ENCODE peak calls at places on chromosomes 2 and 18, in ten cellular contexts. X is GM23248; Y is uterus; U is stomach; G is colonic mucosa; O is fibroblast of lung; Q is mammary epithelial cell; A is CD8-positive, alpha-beta T cell; B is A549; H is iPS DF 6.9. V is an unnamed sample.

GRCh38 chr18:80154293-80154692 is 45.2 kb downstream of the ADNP2 start:
- DNase-seq in X (peak; percentile 56), Y (no peak), U (no peak), G (no peak), O (peak; percentile 36), Q (no peak), A (peak; percentile 30), B (peak; percentile 24), H (peak; percentile 11), V (no peak)

GRCh38 chr18:67359868-67360838 is 156.4 kb downstream of the DSEL start:
- DNase-seq in X (peak; percentile 97), Y (peak; percentile 65), U (no peak), G (no peak), O (peak; percentile 92), Q (peak; percentile 92), A (no peak), B (peak; percentile 36), H (no peak), V (peak; percentile 93)

GRCh38 chr2:66930499-66931165 is 466.5 kb upstream of the ETAA1 start:
- DNase-seq in X (peak; percentile 7), Y (no peak), U (no peak), G (no peak), O (no peak), Q (no peak), A (no peak), B (no peak), H (no peak), V (no peak)

GRCh38 chr2:648476-649424 is 28.5 kb downstream of the TMEM18 start:
- DNase-seq in X (no peak), Y (no peak), U (peak; percentile 20), G (no peak), O (no peak), Q (no peak), A (no peak), B (no peak), H (no peak), V (no peak)

GRCh38 chr2:205293559-205293958 is 388.7 kb upstream of the NRP2 start:
- DNase-seq in X (no peak), Y (no peak), U (no peak), G (no peak), O (no peak), Q (no peak), A (no peak), B (no peak), H (no peak), V (no peak)

GRCh38 chr2:176178271-176178806 is 10.1 kb upstream of the HOXD1 start:
- DNase-seq in X (peak; percentile 69), Y (peak; percentile 46), U (no peak), G (peak; percentile 86), O (no peak), Q (peak; percentile 68), A (no peak), B (no peak), H (no peak), V (peak; percentile 21)

GRCh38 chr2:68190991-68191731 is 33.5 kb downstream of the PNO1 start:
- DNase-seq in X (peak; percentile 86), Y (no peak), U (no peak), G (no peak), O (peak; percentile 94), Q (peak; percentile 84), A (no peak), B (peak; percentile 31), H (no peak), V (peak; percentile 56)

GRCh38 chr2:239359194-239359912 is 41.5 kb downstream of the HDAC4 start:
- DNase-seq in X (peak; percentile 73), Y (peak; percentile 23), U (no peak), G (no peak), O (no peak), Q (no peak), A (no peak), B (no peak), H (no peak), V (no peak)

GRCh38 chr2:63827749-63828148 is 13.9 kb upstream of the UGP2 start:
- DNase-seq in X (peak; percentile 75), Y (peak; percentile 22), U (no peak), G (no peak), O (peak; percentile 79), Q (peak; percentile 73), A (no peak), B (no peak), H (no peak), V (no peak)

DNA sequence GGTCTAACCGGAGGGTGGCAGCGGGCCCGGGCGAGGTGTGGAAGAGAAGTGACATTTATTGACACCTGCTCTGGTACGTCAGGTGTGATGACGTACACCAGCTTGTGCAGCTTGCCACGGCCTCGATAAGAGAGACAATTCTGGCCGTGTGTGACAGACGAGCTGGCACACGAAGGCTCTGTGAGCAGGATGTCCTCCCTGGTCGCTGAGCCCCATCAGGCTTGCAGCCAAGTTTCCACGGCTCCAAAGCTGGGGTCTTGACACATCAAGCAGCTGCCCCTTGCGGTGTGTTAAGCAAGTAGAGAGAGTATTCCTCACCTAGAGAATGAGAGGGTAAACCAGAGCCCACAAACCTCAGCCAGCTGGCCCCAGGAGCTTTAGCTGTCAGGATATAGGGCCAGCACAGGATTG is 30.6 kb downstream of the TOGARAM2 start:
- DNase-seq in X (no peak), Y (no peak), U (peak; percentile 76), G (no peak), O (no peak), Q (no peak), A (peak; percentile 80), B (no peak), H (no peak), V (peak; percentile 50)
- H3K4me1 ChIP-seq in X (no peaks in the 10 kb centered on the region), Y (peaks cover 14% of the 10 kb centered on the region), U (peaks cover 65% of the 10 kb centered on the region), G (no peaks in the 10 kb centered on the region), O (no peaks in the 10 kb centered on the region), Q (no peaks in the 10 kb centered on the region), A (peaks cover 83% of the 10 kb centered on the region), B (no peaks in the 10 kb centered on the region), H (peaks cover 2% of the 10 kb centered on the region), V (peaks cover 36% of the 10 kb centered on the region)

DNA sequence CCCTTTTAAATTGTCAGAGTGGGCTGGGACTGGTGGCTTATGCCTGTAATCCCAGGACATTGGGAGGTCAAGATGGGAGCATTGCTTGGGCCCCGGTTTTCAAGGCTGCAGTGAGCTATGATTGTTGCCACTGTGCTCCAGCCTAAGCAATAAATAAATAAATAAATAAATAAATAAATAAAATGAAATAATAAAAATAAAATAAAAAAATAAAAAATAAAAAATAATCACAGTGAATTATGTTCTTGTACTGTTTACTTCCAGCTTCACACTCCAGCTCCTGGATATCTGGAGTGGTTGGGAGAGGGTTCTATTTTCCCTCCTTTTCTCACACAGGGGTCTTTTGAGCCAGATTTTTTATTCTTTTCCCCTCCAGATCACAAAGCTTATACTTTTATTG is 26.2 kb upstream of the PNPT1 start:
- DNase-seq in X (no peak), Y (no peak), U (no peak), G (no peak), O (no peak), Q (no peak), A (no peak), B (no peak), H (no peak), V (no peak)
- H3K27ac ChIP-seq in X (no peak overlapping the region), Y (no peak overlapping the region), U (no peak overlapping the region), G (no peak overlapping the region), O (no peak overlapping the region), Q (no peak overlapping the region), A (no peak overlapping the region), B (no peak overlapping the region), H (no peak overlapping the region), V (no peak overlapping the region)

GRCh38 chr18:9811978-9812377 is 73.8 kb upstream of the TXNDC2 start:
- DNase-seq in X (no peak), Y (no peak), U (no peak), G (no peak), O (no peak), Q (no peak), A (no peak), B (no peak), H (no peak), V (no peak)
- H3K4me1 ChIP-seq in X (peaks cover 27% of the 10 kb centered on the region), Y (peaks cover 13% of the 10 kb centered on the region), U (peaks cover 33% of the 10 kb centered on the region), G (no peaks in the 10 kb centered on the region), O (peaks cover 20% of the 10 kb centered on the region), Q (peaks cover 15% of the 10 kb centered on the region), A (no peaks in the 10 kb centered on the region), B (peaks cover 39% of the 10 kb centered on the region), H (peaks cover 8% of the 10 kb centered on the region), V (no peaks in the 10 kb centered on the region)

GRCh38 chr2:46170611-46171385 is 126.4 kb upstream of the EPAS1 start:
- DNase-seq in X (no peak), Y (no peak), U (no peak), G (no peak), O (no peak), Q (peak; percentile 72), A (no peak), B (no peak), H (no peak), V (no peak)

GRCh38 chr2:46173030-46173429 is 124.2 kb upstream of the EPAS1 start:
- DNase-seq in X (no peak), Y (no peak), U (no peak), G (no peak), O (no peak), Q (no peak), A (no peak), B (no peak), H (no peak), V (no peak)

GRCh38 chr2:46171441-46171953 is 125.7 kb upstream of the EPAS1 start:
- DNase-seq in X (peak; percentile 93), Y (peak; percentile 63), U (no peak), G (no peak), O (peak; percentile 92), Q (peak; percentile 87), A (no peak), B (no peak), H (no peak), V (peak; percentile 84)

GRCh38 chr2:46173636-46174253 is 123.5 kb upstream of the EPAS1 start:
- DNase-seq in X (no peak), Y (no peak), U (no peak), G (no peak), O (no peak), Q (no peak), A (no peak), B (no peak), H (no peak), V (no peak)

GRCh38 chr2:46171996-46172546 is 125.1 kb upstream of the EPAS1 start:
- DNase-seq in X (no peak), Y (no peak), U (no peak), G (no peak), O (no peak), Q (peak; percentile 90), A (no peak), B (no peak), H (no peak), V (no peak)
- H3K27ac ChIP-seq in X (peak overlapping the region; percentile 40), Y (no peak overlapping the region), U (no peak overlapping the region), G (no peak overlapping the region), O (peak overlapping the region; percentile 74), Q (peak overlapping the region; percentile 84), A (no peak overlapping the region), B (peak overlapping the region; percentile 89), H (no peak overlapping the region), V (no peak overlapping the region)

DNA sequence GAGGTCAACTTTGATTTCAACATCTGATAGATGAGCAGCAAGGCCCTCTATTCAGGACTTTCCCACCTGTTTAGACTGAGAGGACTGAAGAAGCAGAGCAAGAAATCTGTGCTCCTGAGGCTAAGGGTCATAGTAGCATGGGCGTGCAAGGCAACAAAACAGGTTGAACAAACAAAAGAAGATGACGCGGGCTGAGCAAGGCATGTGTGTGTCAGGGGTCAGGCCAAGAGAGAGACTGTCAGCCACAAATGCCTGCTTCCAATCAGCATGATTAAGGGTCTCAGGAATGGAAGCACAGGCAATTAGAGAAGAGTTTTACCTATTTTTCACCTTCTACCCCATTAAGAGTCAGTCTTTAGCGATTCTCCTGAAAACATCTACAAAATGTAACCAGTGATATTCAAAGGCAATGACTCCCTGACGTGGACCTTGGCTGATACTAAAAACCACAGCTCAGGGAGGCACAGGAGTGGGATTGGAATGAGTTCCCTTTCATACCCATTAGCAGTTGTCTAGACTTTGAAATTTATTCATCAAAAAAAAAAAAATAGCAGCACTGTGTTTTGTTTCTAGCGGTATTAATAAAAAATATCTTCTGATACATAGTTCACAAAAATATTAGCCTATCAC is 81.9 kb downstream of the DYNAP start:
- DNase-seq in X (no peak), Y (no peak), U (peak; percentile 35), G (peak; percentile 62), O (no peak), Q (peak; percentile 4), A (no peak), B (no peak), H (no peak), V (no peak)
- H3K4me1 ChIP-seq in X (no peaks in the 10 kb centered on the region), Y (no peaks in the 10 kb centered on the region), U (no peaks in the 10 kb centered on the region), G (no peaks in the 10 kb centered on the region), O (no peaks in the 10 kb centered on the region), Q (no peaks in the 10 kb centered on the region), A (no peaks in the 10 kb centered on the region), B (peaks cover 10% of the 10 kb centered on the region), H (peaks cover 1% of the 10 kb centered on the region), V (no peaks in the 10 kb centered on the region)

V was measured in cardiac muscle cell.